ENCODE peak calls at places on chromosome 7, in five cellular contexts. L is Calu3; C is activated T-helper 1 cell treated with anti-CD3 and anti-CD28 coated beads, Interleukin-12 subunit alpha, Interleukin-12 subunit beta, Interleukin-2, Interleukin-4 antibody, amounts not matched to agents 30 ng/mL and 10 ng/mL and 1 ng/mL, durations not matched to agents 14 hours and 24 hours and 36 hours; N is tibial artery; T is fibroblast of mammary gland. H is an unnamed sample.

GRCh38 chr7:142880886-142881505 is 4.5 kb downstream of the TRPV6 start:
- DNase-seq in L (peak; percentile 63), C (peak; percentile 24), N (no peak), T (peak; percentile 33), H (peak; percentile 27)

GRCh38 chr7:2255145-2256139 is 13.4 kb downstream of the NUDT1 start:
- DNase-seq in L (peak; percentile 25), C (no peak), N (no peak), T (no peak), H (no peak)

GRCh38 chr7:23353172-23353571 is 54.0 kb downstream of the MALSU1 start:
- DNase-seq in L (no peak), C (no peak), N (no peak), T (no peak), H (no peak)

GRCh38 chr7:104252409-104253134 is 44.8 kb upstream of the ORC5 start:
- DNase-seq in L (no peak), C (no peak), N (no peak), T (peak; percentile 23), H (no peak)

GRCh38 chr7:144842377-144842851 is 6.6 kb upstream of the TPK1 start:
- DNase-seq in L (peak; percentile 80), C (no peak), N (peak; percentile 38), T (no peak), H (no peak)

GRCh38 chr7:77866791-77867190 is 68.2 kb downstream of the PHTF2 start:
- DNase-seq in L (no peak), C (no peak), N (no peak), T (peak; percentile 49), H (no peak)

GRCh38 chr7:150399861-150400778 is 21.0 kb downstream of the ZNF775 start:
- DNase-seq in L (peak; percentile 25), C (no peak), N (no peak), T (peak; percentile 49), H (no peak)

GRCh38 chr7:1049006-1049741 is 4.8 kb downstream of the GPR146 start:
- DNase-seq in L (no peak), C (no peak), N (no peak), T (no peak), H (no peak)

GRCh38 chr7:131699323-131699722 is 142.9 kb upstream of the PODXL start:
- DNase-seq in L (no peak), C (no peak), N (no peak), T (no peak), H (no peak)

GRCh38 chr7:22016547-22016946 is 70.8 kb upstream of the CDCA7L start:
- DNase-seq in L (no peak), C (no peak), N (no peak), T (no peak), H (no peak)

GRCh38 chr7:52261052-52261451 is 774.4 kb upstream of the POM121L12 start:
- DNase-seq in L (no peak), C (no peak), N (no peak), T (no peak), H (no peak)

GRCh38 chr7:133233142-133233541 is 19.7 kb upstream of the EXOC4 start:
- DNase-seq in L (no peak), C (no peak), N (no peak), T (no peak), H (no peak)

H was measured in naive thymus-derived CD8-positive, alpha-beta T cell.